ENCODE peak calls at places on chromosomes 2 and 18, in six cellular contexts. J is BJ, I is fibroblast of lung, W is D721Med, E is WERI-Rb-1, R is colonic mucosa. D is an unnamed sample.

GRCh38 chr2:105287692-105288091 is 41.8 kb downstream of the TGFBRAP1 start:
- DNase-seq in I (peak; percentile 23), W (no peak), J (no peak), E (peak; percentile 50), R (peak; percentile 46), D (peak; percentile 53)

GRCh38 chr2:239806276-239806675 is 218.9 kb downstream of the NDUFA10 start:
- DNase-seq in W (no peak), I (no peak), R (no peak), J (no peak), E (no peak), D (no peak)

GRCh38 chr2:162071016-162071415 is 3.0 kb downstream of the DPP4 start:
- DNase-seq in R (no peak), E (no peak), W (no peak), J (no peak), I (peak; percentile 56), D (no peak)

GRCh38 chr18:40531061-40531460 is 1424.0 kb upstream of the PIK3C3 start:
- DNase-seq in E (no peak), R (no peak), W (no peak), I (no peak), J (no peak), D (no peak)

GRCh38 chr2:67616749-67617148 is 219.6 kb downstream of the ETAA1 start:
- DNase-seq in E (no peak), R (no peak), J (no peak), W (no peak), I (peak; percentile 94), D (peak; percentile 30)

GRCh38 chr2:147937744-147938349 is 82.7 kb downstream of the ORC4 start:
- DNase-seq in J (no peak), W (no peak), R (no peak), I (peak; percentile 18), E (no peak), D (no peak)

GRCh38 chr2:42450136-42450535 is 43.6 kb downstream of the KCNG3 start:
- DNase-seq in W (no peak), I (peak; percentile 73), E (no peak), R (no peak), J (no peak), D (no peak)

GRCh38 chr2:219434468-219434717 is 250 bp upstream of the SPEG start:
- DNase-seq in I (no peak), R (no peak), W (no peak), J (no peak), E (no peak), D (no peak)

GRCh38 chr2:20640411-20641122 is 10.3 kb downstream of the HS1BP3 start:
- DNase-seq in J (no peak), R (no peak), I (no peak), E (no peak), W (no peak), D (no peak)

GRCh38 chr18:8912348-8913057 is 190.0 kb upstream of the NDUFV2 start:
- DNase-seq in R (no peak), I (no peak), J (no peak), E (no peak), W (no peak), D (peak; percentile 73)

GRCh38 chr2:73205611-73206010 is 3.2 kb downstream of the NOTO start:
- DNase-seq in J (peak; percentile 55), R (no peak), I (peak; percentile 32), W (no peak), E (no peak), D (no peak)

GRCh38 chr2:237464757-237465391 is 22.2 kb upstream of the MLPH start:
- DNase-seq in J (no peak), R (no peak), W (no peak), I (peak; percentile 37), E (no peak), D (no peak)

DNA sequence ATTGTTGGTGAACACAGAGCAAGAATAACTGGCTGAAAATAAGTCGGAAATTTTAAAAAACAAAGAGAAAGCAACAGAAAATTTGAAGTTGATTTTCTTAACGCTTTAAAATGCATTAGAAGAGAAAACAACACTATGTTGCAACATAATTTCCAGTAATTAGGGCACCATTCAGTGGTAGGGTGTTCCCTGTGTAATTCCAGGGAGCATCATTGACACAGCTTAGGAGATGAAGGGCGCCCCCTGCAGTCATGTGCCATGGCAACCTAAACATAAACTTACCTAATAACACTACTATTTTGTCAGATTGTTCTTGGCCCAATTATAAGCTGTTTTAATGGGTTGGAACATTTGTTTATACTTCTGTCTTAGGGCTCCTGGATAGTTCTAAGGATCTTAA is 99.6 kb downstream of the DTNA start:
- DNase-seq in E (peak; percentile 44), J (no peak), R (peak; percentile 54), W (no peak), I (peak; percentile 25), D (peak; percentile 64)
- TF ChIP-seq CTCF in E (peak; percentile 62), J (peak; percentile 62), R (peak; percentile 27), W (peak; percentile 46), I (peak; percentile 68), D (peak; percentile 47)

DNA sequence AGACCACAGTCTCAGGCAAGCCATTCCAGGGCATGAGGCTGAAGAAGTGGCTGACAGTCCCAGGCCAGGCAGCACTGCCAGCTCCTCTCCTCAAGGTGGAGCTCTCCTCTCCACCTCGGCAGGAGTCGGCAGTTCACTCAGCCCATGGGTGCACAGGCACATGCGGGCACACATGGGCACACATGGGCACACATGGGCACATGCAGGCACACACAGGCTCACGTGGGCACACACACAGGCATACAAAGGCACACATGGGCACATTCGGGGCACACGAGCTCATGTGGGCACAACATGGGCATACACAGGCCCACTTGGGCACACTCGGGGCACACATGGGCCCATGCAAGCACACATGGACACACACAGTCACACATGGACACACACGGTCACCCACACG is 65.3 kb upstream of the TAF1B start:
- DNase-seq in E (peak; percentile 60), I (no peak), R (no peak), W (no peak), J (no peak), D (peak; percentile 45)
- TF ChIP-seq CTCF in E (peak; percentile 95), I (peak; percentile 20), R (peak; percentile 39), W (peak; percentile 34), J (peak; percentile 46), D (peak; percentile 29)

GRCh38 chr18:77776104-77776503 is 526.5 kb downstream of the GALR1 start:
- DNase-seq in E (no peak), I (no peak), J (no peak), R (no peak), W (no peak), D (no peak)
- TF ChIP-seq CTCF in E (no peak), I (no peak), J (no peak), R (no peak), W (no peak), D (no peak)

GRCh38 chr18:66734451-66734850 is 130.6 kb upstream of the CDH19 start:
- DNase-seq in I (peak; percentile 84), R (no peak), E (no peak), J (no peak), W (no peak), D (no peak)
- TF ChIP-seq CTCF in I (no peak), R (no peak), E (no peak), J (no peak), W (no peak), D (no peak)